ENCODE peak calls at places on chromosome 16, in seven cellular contexts. S, Q, F, R, W, A and C are unnamed samples.

GRCh38 chr16:69941251-69942098 is 9.7 kb upstream of the CLEC18A start:
- DNase-seq in S (no peak), Q (no peak), F (no peak), R (no peak), W (no peak), A (no peak), C (no peak)

GRCh38 chr16:57185446-57185944 is 344 bp downstream of the PSME3IP1 start:
- DNase-seq in S (no peak), Q (peak; percentile 53), F (no peak), R (peak; percentile 40), W (peak; percentile 83), A (peak; percentile 55), C (no peak)

GRCh38 chr16:73152731-73153130 is 104.8 kb upstream of the ZFHX3 start:
- DNase-seq in S (no peak), Q (no peak), F (no peak), R (no peak), W (no peak), A (no peak), C (peak; percentile 76)

GRCh38 chr16:88064889-88065746 is 113.9 kb downstream of the BANP start:
- DNase-seq in S (no peak), Q (no peak), F (no peak), R (peak; percentile 5), W (peak; percentile 43), A (no peak), C (no peak)

GRCh38 chr16:65059421-65059980 is 62.4 kb downstream of the CDH11 start:
- DNase-seq in S (peak; percentile 85), Q (no peak), F (no peak), R (no peak), W (no peak), A (no peak), C (no peak)

GRCh38 chr16:4538067-4538385 is 547 bp downstream of the CDIP1 start:
- DNase-seq in S (no peak), Q (no peak), F (no peak), R (no peak), W (no peak), A (no peak), C (no peak)

GRCh38 chr16:2874584-2875362 is 8.2 kb upstream of the FLYWCH2 start:
- DNase-seq in S (peak; percentile 80), Q (peak; percentile 73), F (peak; percentile 62), R (peak; percentile 82), W (peak; percentile 92), A (peak; percentile 53), C (peak; percentile 72)

GRCh38 chr16:58377932-58378331 is 14.3 kb upstream of the GINS3 start:
- DNase-seq in S (no peak), Q (peak; percentile 31), F (no peak), R (no peak), W (no peak), A (no peak), C (no peak)

GRCh38 chr16:67675579-67675935 is 8.9 kb downstream of the C16orf86 start:
- DNase-seq in S (no peak), Q (no peak), F (no peak), R (no peak), W (peak; percentile 66), A (no peak), C (no peak)